ENCODE peak calls at places on chromosomes 12 and 14, in four cellular contexts. E is HepG2, U is GM12878, K is H1. W is an unnamed sample.

GRCh38 chr14:22561661-22562579 is 27.1 kb downstream of the DAD1 start:
- DNase-seq in E (peak), U (peak), K (no peak), W (no peak)

GRCh38 chr14:64209428-64210165 is 84.6 kb downstream of the ESR2 start:
- DNase-seq in E (no peak), U (peak), K (no peak), W (no peak)

GRCh38 chr12:101940400-101940950 is 63.1 kb downstream of the DRAM1 start:
- DNase-seq in E (no peak), U (no peak), K (no peak), W (no peak)

GRCh38 chr14:69313176-69313575 is 53.2 kb downstream of the GALNT16 start:
- DNase-seq in E (no peak), U (no peak), K (no peak), W (no peak)

GRCh38 chr12:115190191-115190590 is 506.2 kb upstream of the TBX3 start:
- DNase-seq in E (no peak), U (no peak), K (no peak), W (no peak)

GRCh38 chr12:1830981-1831930 is 10.9 kb downstream of the LRTM2 start:
- DNase-seq in E (peak), U (no peak), K (peak), W (peak)

GRCh38 chr12:9673404-9674225 is 4.1 kb downstream of the CLEC2D start:
- DNase-seq in E (peak), U (no peak), K (no peak), W (peak)

GRCh38 chr14:94441531-94442205 is 10.9 kb downstream of the SERPINA11 start:
- DNase-seq in E (no peak), U (no peak), K (no peak), W (no peak)

GRCh38 chr12:115204957-115205754 is 521.2 kb upstream of the TBX3 start:
- DNase-seq in E (no peak), U (no peak), K (no peak), W (no peak)

GRCh38 chr12:119229837-119230236 is 51.1 kb downstream of the HSPB8 start:
- DNase-seq in E (peak), U (no peak), K (no peak), W (peak)

GRCh38 chr14:21498540-21499526 is 12.3 kb downstream of the METTL3 start:
- DNase-seq in E (peak), U (no peak), K (peak), W (peak)

GRCh38 chr12:22900401-22900800 is 275.4 kb downstream of the ETNK1 start:
- DNase-seq in E (no peak), U (no peak), K (no peak), W (no peak)

GRCh38 chr12:26121841-26122680 is 2.8 kb downstream of the BHLHE41 start:
- DNase-seq in E (no peak), U (no peak), K (peak), W (peak)

GRCh38 chr12:109523071-109523470 is 45.6 kb downstream of the UBE3B start:
- DNase-seq in E (no peak), U (no peak), K (no peak), W (peak)

GRCh38 chr14:99201351-99202073 is 70.5 kb downstream of the BCL11B start:
- DNase-seq in E (no peak), U (no peak), K (no peak), W (no peak)

GRCh38 chr12:12577786-12578185 is 15.1 kb upstream of the DUSP16 start:
- DNase-seq in E (no peak), U (no peak), K (no peak), W (no peak)

DNA sequence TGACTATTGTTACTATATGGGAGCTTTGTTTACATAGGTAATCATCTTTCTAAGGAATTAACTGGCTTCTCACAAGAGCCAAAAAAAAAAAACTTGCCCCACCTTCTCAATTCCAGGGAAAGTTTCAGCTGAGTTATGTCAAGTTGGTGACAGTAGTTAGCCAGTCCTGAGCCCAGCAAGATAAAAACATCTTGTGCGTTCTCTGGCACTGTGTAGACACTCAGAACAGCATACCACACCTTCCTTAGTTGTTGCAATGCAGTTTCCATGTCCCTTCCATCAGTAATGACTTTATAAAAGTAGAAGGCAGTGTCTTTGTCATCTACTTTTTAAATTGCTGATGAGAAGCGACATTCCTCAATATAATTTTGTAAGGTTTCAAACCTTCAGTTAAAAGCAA is 50.2 kb downstream of the PTPN21 start:
- DNase-seq in E (no peak), U (no peak), K (no peak), W (no peak)
- TF ChIP-seq USF2 in E (no peak), U (no peak), K (no peak), W (no peak)

DNA sequence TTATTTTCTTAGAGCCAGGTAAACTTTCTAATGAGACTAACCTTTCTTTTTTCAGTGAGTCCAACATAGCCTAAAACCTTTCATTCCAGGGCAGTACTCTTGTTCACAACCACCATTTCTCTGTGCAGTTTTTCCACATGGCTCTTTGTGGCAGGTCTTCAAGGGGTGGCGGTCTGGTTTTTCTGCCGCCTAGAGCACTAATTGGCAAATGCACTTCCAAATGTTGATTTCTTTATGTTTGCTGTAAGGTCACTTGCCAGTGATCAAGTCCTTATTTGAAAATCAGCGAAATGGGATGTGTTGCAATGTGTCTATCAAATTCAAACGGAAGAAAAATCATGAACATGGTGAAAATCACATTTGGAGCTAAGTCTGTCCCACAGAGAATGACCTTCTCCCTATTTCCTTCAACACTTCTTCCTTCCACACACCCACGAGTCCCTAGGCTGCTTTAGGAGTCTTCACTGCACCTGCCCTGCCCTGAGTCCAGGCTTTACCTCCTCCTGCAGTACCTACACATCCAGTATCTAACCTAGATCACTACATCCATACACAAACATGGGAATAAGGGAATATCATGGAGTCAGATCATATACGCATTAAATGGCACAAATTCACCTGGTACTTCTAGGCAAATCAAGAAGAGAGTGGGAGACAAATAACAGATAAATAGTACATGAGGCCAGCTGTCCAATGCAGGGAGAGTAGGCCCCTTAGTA is 1.9 kb downstream of the SRGAP1 start:
- DNase-seq in E (no peak), U (no peak), K (no peak), W (peak)
- H3K4me3 ChIP-seq in E (peak), U (no peak), K (no peak), W (peak)

GRCh38 chr12:100484178-100484886 is 10.7 kb downstream of the NR1H4 start:
- DNase-seq in E (peak), U (no peak), K (no peak), W (no peak)

GRCh38 chr12:100476013-100476751 is 2.5 kb downstream of the NR1H4 start:
- DNase-seq in E (peak), U (no peak), K (no peak), W (no peak)

GRCh38 chr12:100484891-100485511 is 11.3 kb downstream of the NR1H4 start:
- DNase-seq in E (no peak), U (no peak), K (no peak), W (no peak)

DNA sequence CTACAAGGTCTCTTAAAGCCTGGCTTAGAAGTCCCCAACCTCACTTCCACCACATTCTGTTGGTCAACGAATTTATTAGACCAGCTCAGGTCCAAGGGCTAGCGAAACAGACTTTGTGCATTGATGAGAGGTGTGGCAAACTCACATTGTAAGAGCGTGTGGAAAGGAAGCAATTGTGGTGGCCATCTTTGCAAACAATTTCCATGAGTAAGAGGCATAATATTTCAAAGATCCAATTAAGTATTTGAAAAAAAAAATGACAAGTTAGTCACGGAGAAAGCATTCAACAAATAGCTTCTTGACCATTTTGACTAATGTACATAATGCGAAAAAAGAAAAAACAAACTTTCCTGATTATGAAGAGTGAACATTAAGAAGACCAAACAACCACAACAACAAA is 7.4 kb downstream of the NR1H4 start:
- DNase-seq in E (no peak), U (no peak), K (no peak), W (no peak)
- TF ChIP-seq TCF12 in E (no peak), U (no peak), K (no peak), W (no peak)

GRCh38 chr12:75812341-75813018 is 219.1 kb downstream of the PHLDA1 start:
- DNase-seq in E (no peak), U (no peak), K (no peak), W (peak)

GRCh38 chr12:75815756-75816155 is 215.8 kb downstream of the PHLDA1 start:
- DNase-seq in E (no peak), U (no peak), K (no peak), W (no peak)

GRCh38 chr12:75809745-75810144 is 221.8 kb downstream of the PHLDA1 start:
- DNase-seq in E (no peak), U (no peak), K (no peak), W (no peak)

GRCh38 chr12:75814856-75815754 is 216.5 kb downstream of the PHLDA1 start:
- DNase-seq in E (no peak), U (no peak), K (no peak), W (peak)

DNA sequence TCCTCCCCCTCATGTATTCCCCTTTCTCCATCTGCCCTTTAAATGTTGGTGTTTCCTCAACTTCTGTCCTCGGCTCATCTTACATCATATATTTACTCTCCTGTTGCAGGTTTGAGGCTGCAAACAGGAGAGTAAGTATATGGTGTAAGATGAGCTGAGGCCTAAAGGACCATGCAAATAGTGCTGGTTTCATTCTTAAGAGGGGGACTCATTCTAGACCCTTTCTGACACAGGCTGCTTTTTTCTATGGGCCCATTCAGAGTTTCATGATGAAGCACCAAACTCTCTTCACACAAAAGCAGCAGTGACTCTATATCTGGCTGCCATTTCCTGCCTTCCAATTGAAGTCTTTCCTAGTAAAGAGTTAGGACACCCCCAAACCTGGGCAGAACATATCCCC is 218.5 kb downstream of the PHLDA1 start:
- DNase-seq in E (no peak), U (no peak), K (no peak), W (no peak)
- TF ChIP-seq USF2 in E (no peak), U (no peak), K (no peak), W (no peak)

DNA sequence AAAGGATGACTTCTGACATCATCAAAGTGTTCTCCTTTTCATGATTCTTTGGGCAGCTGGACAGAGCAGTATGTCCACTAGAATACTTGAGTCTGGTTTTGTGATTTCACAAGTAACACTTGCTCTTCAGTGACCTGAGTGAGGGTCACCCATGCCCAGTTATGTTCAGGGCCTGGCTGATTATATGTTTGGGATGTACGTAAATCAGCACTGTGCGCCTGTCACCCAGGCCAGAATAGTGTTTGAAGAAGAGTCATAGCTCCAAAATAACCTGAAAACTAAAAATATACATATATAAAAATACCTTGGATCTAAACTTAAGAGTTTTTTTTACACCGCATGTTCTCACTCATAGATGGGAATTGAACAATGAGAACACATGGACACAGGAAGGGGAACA is 3.8 kb downstream of the BICD1 start:
- DNase-seq in E (no peak), U (no peak), K (no peak), W (no peak)
- H3K4me3 ChIP-seq in E (no peak), U (no peak), K (peak), W (no peak)

GRCh38 chr14:37623552-37623951 is 28.1 kb downstream of the TTC6 start:
- DNase-seq in E (no peak), U (no peak), K (no peak), W (no peak)

GRCh38 chr14:37625597-37626595 is 30.5 kb downstream of the TTC6 start:
- DNase-seq in E (peak), U (no peak), K (no peak), W (no peak)

GRCh38 chr14:37623971-37624370 is 28.5 kb downstream of the TTC6 start:
- DNase-seq in E (no peak), U (no peak), K (no peak), W (no peak)

GRCh38 chr14:37620856-37621255 is 25.4 kb downstream of the TTC6 start:
- DNase-seq in E (no peak), U (no peak), K (no peak), W (no peak)

GRCh38 chr14:37622231-37622923 is 26.9 kb downstream of the TTC6 start:
- DNase-seq in E (no peak), U (no peak), K (peak), W (no peak)
- TF ChIP-seq TCF12 in E (no peak), U (no peak), K (no peak), W (no peak)